ENCODE peak calls at places on chromosomes 7 and 10, in eight cellular contexts. One of them, this sample, is unnamed.

GRCh38 chr7:95527033-95527775 is 41.5 kb downstream of the ASB4 start:
- DNase-seq in bronchial epithelial cell: peak
- DNase-seq in cardiac muscle cell: peak
- DNase-seq in spleen: peak
- DNase-seq in hepatocyte: peak
- DNase-seq in germinal center: peak
- DNase-seq in NCI-H2029: peak
- DNase-seq in heart right ventricle: no peak
- DNase-seq in this sample: peak

GRCh38 chr7:76314042-76314721 is 11.7 kb downstream of the HSPB1 start:
- DNase-seq in hepatocyte: peak
- DNase-seq in bronchial epithelial cell: peak
- DNase-seq in spleen: peak
- DNase-seq in cardiac muscle cell: peak
- DNase-seq in NCI-H2029: peak
- DNase-seq in germinal center: peak
- DNase-seq in heart right ventricle: peak
- DNase-seq in this sample: peak

GRCh38 chr7:56009695-56010094 is 41.5 kb downstream of the PSPH start:
- DNase-seq in bronchial epithelial cell: peak
- DNase-seq in spleen: no peak
- DNase-seq in NCI-H2029: no peak
- DNase-seq in hepatocyte: no peak
- DNase-seq in heart right ventricle: peak
- DNase-seq in cardiac muscle cell: no peak
- DNase-seq in germinal center: no peak
- DNase-seq in this sample: no peak

GRCh38 chr10:52966904-52967303 is 194.3 kb upstream of the MBL2 start:
- DNase-seq in hepatocyte: no peak
- DNase-seq in germinal center: no peak
- DNase-seq in heart right ventricle: no peak
- DNase-seq in NCI-H2029: no peak
- DNase-seq in bronchial epithelial cell: no peak
- DNase-seq in cardiac muscle cell: no peak
- DNase-seq in spleen: no peak
- DNase-seq in this sample: no peak

GRCh38 chr7:158646766-158647474 is 57.7 kb downstream of the NCAPG2 start:
- DNase-seq in spleen: no peak
- DNase-seq in heart right ventricle: no peak
- DNase-seq in germinal center: peak
- DNase-seq in bronchial epithelial cell: no peak
- DNase-seq in NCI-H2029: peak
- DNase-seq in cardiac muscle cell: no peak
- DNase-seq in hepatocyte: no peak
- DNase-seq in this sample: no peak

GRCh38 chr10:80617807-80618206 is 80.1 kb downstream of the SH2D4B start:
- DNase-seq in heart right ventricle: no peak
- DNase-seq in NCI-H2029: no peak
- DNase-seq in spleen: no peak
- DNase-seq in cardiac muscle cell: no peak
- DNase-seq in hepatocyte: no peak
- DNase-seq in germinal center: no peak
- DNase-seq in bronchial epithelial cell: no peak
- DNase-seq in this sample: no peak

GRCh38 chr7:115008465-115009114 is 86.7 kb downstream of the MDFIC start:
- DNase-seq in NCI-H2029: no peak
- DNase-seq in bronchial epithelial cell: no peak
- DNase-seq in heart right ventricle: peak
- DNase-seq in spleen: no peak
- DNase-seq in hepatocyte: peak
- DNase-seq in cardiac muscle cell: no peak
- DNase-seq in germinal center: no peak
- DNase-seq in this sample: peak

GRCh38 chr10:122939819-122940543 is 14.0 kb downstream of the C10orf88 start:
- DNase-seq in cardiac muscle cell: no peak
- DNase-seq in germinal center: no peak
- DNase-seq in spleen: no peak
- DNase-seq in bronchial epithelial cell: no peak
- DNase-seq in NCI-H2029: no peak
- DNase-seq in hepatocyte: no peak
- DNase-seq in heart right ventricle: no peak
- DNase-seq in this sample: no peak

GRCh38 chr10:59176241-59177030 is at the start of gene PHYHIPL:
- DNase-seq in NCI-H2029: peak
- DNase-seq in germinal center: no peak
- DNase-seq in bronchial epithelial cell: no peak
- DNase-seq in spleen: peak
- DNase-seq in cardiac muscle cell: peak
- DNase-seq in hepatocyte: peak
- DNase-seq in heart right ventricle: no peak
- DNase-seq in this sample: peak

GRCh38 chr10:106548832-106549231 is 615.7 kb downstream of the SORCS1 start:
- DNase-seq in heart right ventricle: no peak
- DNase-seq in spleen: no peak
- DNase-seq in cardiac muscle cell: peak
- DNase-seq in NCI-H2029: no peak
- DNase-seq in germinal center: no peak
- DNase-seq in hepatocyte: no peak
- DNase-seq in bronchial epithelial cell: no peak
- DNase-seq in this sample: no peak

GRCh38 chr7:153301908-153302307 is 542.4 kb downstream of the ACTR3B start:
- DNase-seq in heart right ventricle: no peak
- DNase-seq in hepatocyte: no peak
- DNase-seq in cardiac muscle cell: no peak
- DNase-seq in germinal center: no peak
- DNase-seq in spleen: no peak
- DNase-seq in NCI-H2029: no peak
- DNase-seq in bronchial epithelial cell: no peak
- DNase-seq in this sample: no peak

GRCh38 chr10:10605551-10606081 is 412.1 kb upstream of the CELF2 start:
- DNase-seq in hepatocyte: peak
- DNase-seq in bronchial epithelial cell: peak
- DNase-seq in spleen: no peak
- DNase-seq in germinal center: no peak
- DNase-seq in heart right ventricle: no peak
- DNase-seq in NCI-H2029: no peak
- DNase-seq in cardiac muscle cell: no peak
- DNase-seq in this sample: no peak

GRCh38 chr7:103947026-103947655 is 42.3 kb downstream of the RELN start:
- DNase-seq in NCI-H2029: no peak
- DNase-seq in germinal center: no peak
- DNase-seq in spleen: no peak
- DNase-seq in cardiac muscle cell: no peak
- DNase-seq in bronchial epithelial cell: peak
- DNase-seq in hepatocyte: no peak
- DNase-seq in heart right ventricle: no peak
- DNase-seq in this sample: no peak

GRCh38 chr7:10643545-10643944 is 330.1 kb upstream of the PHF14 start:
- DNase-seq in cardiac muscle cell: no peak
- DNase-seq in germinal center: no peak
- DNase-seq in NCI-H2029: no peak
- DNase-seq in hepatocyte: no peak
- DNase-seq in bronchial epithelial cell: no peak
- DNase-seq in heart right ventricle: no peak
- DNase-seq in spleen: no peak
- DNase-seq in this sample: no peak

GRCh38 chr10:17703706-17704105 is 48.3 kb upstream of the TMEM236 start:
- DNase-seq in bronchial epithelial cell: no peak
- DNase-seq in cardiac muscle cell: no peak
- DNase-seq in heart right ventricle: no peak
- DNase-seq in germinal center: no peak
- DNase-seq in spleen: no peak
- DNase-seq in NCI-H2029: no peak
- DNase-seq in hepatocyte: no peak
- DNase-seq in this sample: no peak

GRCh38 chr7:145050415-145050814 is 214.6 kb upstream of the TPK1 start:
- DNase-seq in germinal center: no peak
- DNase-seq in NCI-H2029: peak
- DNase-seq in hepatocyte: no peak
- DNase-seq in heart right ventricle: no peak
- DNase-seq in bronchial epithelial cell: peak
- DNase-seq in cardiac muscle cell: no peak
- DNase-seq in spleen: no peak
- DNase-seq in this sample: no peak

GRCh38 chr7:834277-834676 is 2.0 kb downstream of the SUN1 start:
- DNase-seq in germinal center: no peak
- DNase-seq in hepatocyte: no peak
- DNase-seq in cardiac muscle cell: no peak
- DNase-seq in NCI-H2029: no peak
- DNase-seq in spleen: peak
- DNase-seq in heart right ventricle: no peak
- DNase-seq in bronchial epithelial cell: no peak
- DNase-seq in this sample: no peak

GRCh38 chr7:134298902-134299683 is 17.6 kb downstream of the SLC35B4 start:
- DNase-seq in bronchial epithelial cell: no peak
- DNase-seq in spleen: no peak
- DNase-seq in heart right ventricle: peak
- DNase-seq in germinal center: no peak
- DNase-seq in hepatocyte: peak
- DNase-seq in cardiac muscle cell: no peak
- DNase-seq in NCI-H2029: peak
- DNase-seq in this sample: peak

GRCh38 chr10:48526371-48526821 is 78.5 kb downstream of the ARHGAP22 start:
- DNase-seq in NCI-H2029: no peak
- DNase-seq in hepatocyte: peak
- DNase-seq in heart right ventricle: no peak
- DNase-seq in spleen: no peak
- DNase-seq in germinal center: no peak
- DNase-seq in cardiac muscle cell: no peak
- DNase-seq in bronchial epithelial cell: peak
- DNase-seq in this sample: no peak

GRCh38 chr7:87344446-87344845 is 1.0 kb upstream of the CROT start:
- DNase-seq in heart right ventricle: no peak
- DNase-seq in cardiac muscle cell: no peak
- DNase-seq in spleen: no peak
- DNase-seq in hepatocyte: no peak
- DNase-seq in bronchial epithelial cell: peak
- DNase-seq in NCI-H2029: no peak
- DNase-seq in germinal center: no peak
- DNase-seq in this sample: no peak

GRCh38 chr7:99126921-99127553 is 16.9 kb downstream of the SMURF1 start:
- DNase-seq in heart right ventricle: no peak
- DNase-seq in spleen: no peak
- DNase-seq in bronchial epithelial cell: peak
- DNase-seq in germinal center: no peak
- DNase-seq in NCI-H2029: no peak
- DNase-seq in hepatocyte: peak
- DNase-seq in cardiac muscle cell: no peak
- DNase-seq in this sample: peak

GRCh38 chr7:116561697-116562483 is 37.1 kb downstream of the CAV1 start:
- DNase-seq in germinal center: no peak
- DNase-seq in heart right ventricle: no peak
- DNase-seq in spleen: no peak
- DNase-seq in hepatocyte: no peak
- DNase-seq in NCI-H2029: no peak
- DNase-seq in bronchial epithelial cell: peak
- DNase-seq in cardiac muscle cell: no peak
- DNase-seq in this sample: no peak

GRCh38 chr7:74271742-74272141 is 17.5 kb upstream of the CLIP2 start:
- DNase-seq in bronchial epithelial cell: no peak
- DNase-seq in heart right ventricle: no peak
- DNase-seq in spleen: no peak
- DNase-seq in hepatocyte: no peak
- DNase-seq in NCI-H2029: no peak
- DNase-seq in cardiac muscle cell: no peak
- DNase-seq in germinal center: peak
- DNase-seq in this sample: no peak

GRCh38 chr10:34017281-34017680 is 682.8 kb upstream of the NRP1 start:
- DNase-seq in heart right ventricle: no peak
- DNase-seq in spleen: no peak
- DNase-seq in hepatocyte: no peak
- DNase-seq in cardiac muscle cell: no peak
- DNase-seq in bronchial epithelial cell: no peak
- DNase-seq in germinal center: no peak
- DNase-seq in NCI-H2029: no peak
- DNase-seq in this sample: no peak

GRCh38 chr10:137031-137430 is 1.8 kb downstream of the ZMYND11 start:
- DNase-seq in germinal center: peak
- DNase-seq in heart right ventricle: no peak
- DNase-seq in spleen: no peak
- DNase-seq in cardiac muscle cell: peak
- DNase-seq in NCI-H2029: no peak
- DNase-seq in bronchial epithelial cell: peak
- DNase-seq in hepatocyte: peak
- DNase-seq in this sample: no peak

GRCh38 chr7:129845178-129845971 is 107.4 kb downstream of the UBE2H start:
- DNase-seq in NCI-H2029: peak
- DNase-seq in spleen: no peak
- DNase-seq in cardiac muscle cell: no peak
- DNase-seq in germinal center: no peak
- DNase-seq in bronchial epithelial cell: peak
- DNase-seq in hepatocyte: no peak
- DNase-seq in heart right ventricle: no peak
- DNase-seq in this sample: no peak

This sample was measured in right cardiac atrium.